ENCODE peak calls at places on chromosomes 13 and 19, in four cellular contexts. Y is endothelial cell, V is T-helper 2 cell, N is left colon. C is an unnamed sample.

GRCh38 chr19:35400773-35401100 is 29.9 kb downstream of the GPR42 start:
- DNase-seq in Y (no peak), V (no peak), N (no peak), C (no peak)

GRCh38 chr19:40286674-40287421 is 1.7 kb upstream of the AKT2 start:
- DNase-seq in Y (no peak), V (no peak), N (no peak), C (no peak)

GRCh38 chr13:37023871-37024270 is 23.3 kb downstream of the EXOSC8 start:
- DNase-seq in Y (no peak), V (no peak), N (no peak), C (peak)

GRCh38 chr19:39568604-39569003 is 28.6 kb upstream of the EID2 start:
- DNase-seq in Y (no peak), V (no peak), N (no peak), C (peak)

GRCh38 chr19:16506961-16507360 is 10.8 kb downstream of the C19orf44 start:
- DNase-seq in Y (no peak), V (no peak), N (no peak), C (peak)

GRCh38 chr19:23070353-23070781 is 46.5 kb upstream of the ZNF730 start:
- DNase-seq in Y (no peak), V (no peak), N (no peak), C (peak)

GRCh38 chr13:92224052-92224821 is 825.8 kb downstream of the GPC5 start:
- DNase-seq in Y (no peak), V (no peak), N (no peak), C (no peak)

GRCh38 chr13:94061316-94061715 is 418.2 kb downstream of the DCT start:
- DNase-seq in Y (no peak), V (no peak), N (no peak), C (no peak)

GRCh38 chr13:110444226-110444653 is 117.3 kb downstream of the RAB20 start:
- DNase-seq in Y (no peak), V (no peak), N (no peak), C (peak)

GRCh38 chr19:47266401-47266885 is 8.2 kb upstream of the INAFM1 start:
- DNase-seq in Y (no peak), V (no peak), N (no peak), C (peak)

C was measured in trophoblast cell.